ENCODE peak calls at places on chromosomes 3 and 15, in six cellular contexts. One of them, this sample, is unnamed.

GRCh38 chr3:171480526-171480925 is 20.3 kb upstream of the TNIK start:
- DNase-seq in IMR-90: no peak
- DNase-seq in stomach: no peak
- DNase-seq in heart left ventricle: no peak
- DNase-seq in sigmoid colon: no peak
- DNase-seq in GM12878: peak
- DNase-seq in this sample: no peak

GRCh38 chr3:144197116-144197515 is 225.5 kb downstream of the DIPK2A start:
- DNase-seq in IMR-90: no peak
- DNase-seq in stomach: no peak
- DNase-seq in heart left ventricle: no peak
- DNase-seq in sigmoid colon: no peak
- DNase-seq in GM12878: no peak
- DNase-seq in this sample: no peak

GRCh38 chr3:114213669-114214541 is 23.5 kb downstream of the ZNF80 start:
- DNase-seq in IMR-90: peak
- DNase-seq in stomach: no peak
- DNase-seq in heart left ventricle: no peak
- DNase-seq in sigmoid colon: no peak
- DNase-seq in GM12878: peak
- DNase-seq in this sample: no peak

GRCh38 chr15:50854594-50855490 is 53.6 kb upstream of the AP4E1 start:
- DNase-seq in IMR-90: peak
- DNase-seq in stomach: no peak
- DNase-seq in heart left ventricle: no peak
- DNase-seq in sigmoid colon: no peak
- DNase-seq in GM12878: peak
- DNase-seq in this sample: no peak

GRCh38 chr15:78396976-78397375 is 41.0 kb upstream of the IREB2 start:
- DNase-seq in IMR-90: peak
- DNase-seq in stomach: peak
- DNase-seq in heart left ventricle: no peak
- DNase-seq in sigmoid colon: peak
- DNase-seq in GM12878: no peak
- DNase-seq in this sample: no peak

GRCh38 chr15:62503451-62503850 is 338.4 kb upstream of the C2CD4B start:
- DNase-seq in IMR-90: no peak
- DNase-seq in stomach: no peak
- DNase-seq in heart left ventricle: no peak
- DNase-seq in sigmoid colon: peak
- DNase-seq in GM12878: no peak
- DNase-seq in this sample: no peak

GRCh38 chr3:55461896-55462295 is 25.2 kb downstream of the WNT5A start:
- DNase-seq in IMR-90: peak
- DNase-seq in stomach: no peak
- DNase-seq in heart left ventricle: no peak
- DNase-seq in sigmoid colon: no peak
- DNase-seq in GM12878: no peak
- DNase-seq in this sample: no peak

GRCh38 chr3:12615263-12615662 is 48.7 kb downstream of the RAF1 start:
- DNase-seq in IMR-90: no peak
- DNase-seq in stomach: no peak
- DNase-seq in heart left ventricle: no peak
- DNase-seq in sigmoid colon: no peak
- DNase-seq in GM12878: no peak
- DNase-seq in this sample: no peak

GRCh38 chr3:70603103-70603502 is 290.7 kb upstream of the MDFIC2 start:
- DNase-seq in IMR-90: no peak
- DNase-seq in stomach: no peak
- DNase-seq in heart left ventricle: no peak
- DNase-seq in sigmoid colon: no peak
- DNase-seq in GM12878: no peak
- DNase-seq in this sample: no peak

GRCh38 chr3:181713300-181713647 is 1.5 kb downstream of the SOX2 start:
- DNase-seq in IMR-90: no peak
- DNase-seq in stomach: no peak
- DNase-seq in heart left ventricle: no peak
- DNase-seq in sigmoid colon: no peak
- DNase-seq in GM12878: no peak
- DNase-seq in this sample: no peak

GRCh38 chr3:19947549-19948071 is 713 bp downstream of the RAB5A start:
- DNase-seq in IMR-90: peak
- DNase-seq in stomach: peak
- DNase-seq in heart left ventricle: no peak
- DNase-seq in sigmoid colon: peak
- DNase-seq in GM12878: no peak
- DNase-seq in this sample: peak

GRCh38 chr3:59406943-59407342 is 357.1 kb upstream of the CFAP20DC start:
- DNase-seq in IMR-90: no peak
- DNase-seq in stomach: no peak
- DNase-seq in heart left ventricle: no peak
- DNase-seq in sigmoid colon: no peak
- DNase-seq in GM12878: peak
- DNase-seq in this sample: no peak

GRCh38 chr15:68658151-68658550 is 79.4 kb downstream of the CORO2B start:
- DNase-seq in IMR-90: no peak
- DNase-seq in stomach: no peak
- DNase-seq in heart left ventricle: no peak
- DNase-seq in sigmoid colon: peak
- DNase-seq in GM12878: no peak
- DNase-seq in this sample: no peak

GRCh38 chr15:63069616-63069952 is 27.0 kb downstream of the TPM1 start:
- DNase-seq in IMR-90: no peak
- DNase-seq in stomach: no peak
- DNase-seq in heart left ventricle: no peak
- DNase-seq in sigmoid colon: no peak
- DNase-seq in GM12878: no peak
- DNase-seq in this sample: no peak

GRCh38 chr3:56622381-56622780 is 60.7 kb downstream of the TASOR start:
- DNase-seq in IMR-90: no peak
- DNase-seq in stomach: no peak
- DNase-seq in heart left ventricle: no peak
- DNase-seq in sigmoid colon: no peak
- DNase-seq in GM12878: no peak
- DNase-seq in this sample: no peak
- H3K27ac ChIP-seq in IMR-90: no peak
- H3K27ac ChIP-seq in stomach: no peak
- H3K27ac ChIP-seq in heart left ventricle: no peak
- H3K27ac ChIP-seq in sigmoid colon: no peak
- H3K27ac ChIP-seq in GM12878: no peak
- H3K27ac ChIP-seq in this sample: no peak

GRCh38 chr15:81297147-81297572 is 26.8 kb downstream of the STARD5 start:
- DNase-seq in IMR-90: peak
- DNase-seq in stomach: no peak
- DNase-seq in heart left ventricle: no peak
- DNase-seq in sigmoid colon: no peak
- DNase-seq in GM12878: no peak
- DNase-seq in this sample: no peak

GRCh38 chr15:81295466-81296145 is 28.3 kb downstream of the STARD5 start:
- DNase-seq in IMR-90: no peak
- DNase-seq in stomach: no peak
- DNase-seq in heart left ventricle: no peak
- DNase-seq in sigmoid colon: no peak
- DNase-seq in GM12878: no peak
- DNase-seq in this sample: no peak

GRCh38 chr15:81296673-81297072 is 27.3 kb downstream of the STARD5 start:
- DNase-seq in IMR-90: no peak
- DNase-seq in stomach: peak
- DNase-seq in heart left ventricle: peak
- DNase-seq in sigmoid colon: peak
- DNase-seq in GM12878: peak
- DNase-seq in this sample: no peak

GRCh38 chr15:81297580-81298575 is 26.1 kb downstream of the STARD5 start:
- DNase-seq in IMR-90: no peak
- DNase-seq in stomach: no peak
- DNase-seq in heart left ventricle: no peak
- DNase-seq in sigmoid colon: no peak
- DNase-seq in GM12878: no peak
- DNase-seq in this sample: no peak

DNA sequence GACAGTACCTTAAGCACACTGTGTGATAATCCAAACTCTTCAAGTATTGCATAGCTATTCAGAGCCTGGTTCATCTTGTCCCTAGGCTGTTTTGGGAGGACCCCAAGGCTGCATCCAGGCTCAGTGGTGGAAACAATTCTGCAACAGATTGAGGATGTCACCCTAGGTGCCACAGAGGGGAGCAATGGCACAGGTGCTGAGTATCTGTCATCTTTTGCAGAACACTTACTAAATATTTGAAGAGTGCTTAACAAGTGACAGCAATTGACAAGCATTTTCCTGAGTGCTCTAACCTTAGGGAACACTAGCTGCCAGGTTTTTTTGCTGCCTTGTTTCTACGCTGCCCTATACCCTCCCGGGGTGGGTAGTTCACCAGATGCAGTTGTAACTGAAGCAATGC is 27.7 kb downstream of the STARD5 start:
- DNase-seq in IMR-90: no peak
- DNase-seq in stomach: no peak
- DNase-seq in heart left ventricle: no peak
- DNase-seq in sigmoid colon: no peak
- DNase-seq in GM12878: no peak
- DNase-seq in this sample: no peak
- H3K4me3 ChIP-seq in IMR-90: no peak
- H3K4me3 ChIP-seq in stomach: peak
- H3K4me3 ChIP-seq in heart left ventricle: no peak
- H3K4me3 ChIP-seq in sigmoid colon: no peak
- H3K4me3 ChIP-seq in GM12878: peak
- H3K4me3 ChIP-seq in this sample: no peak

DNA sequence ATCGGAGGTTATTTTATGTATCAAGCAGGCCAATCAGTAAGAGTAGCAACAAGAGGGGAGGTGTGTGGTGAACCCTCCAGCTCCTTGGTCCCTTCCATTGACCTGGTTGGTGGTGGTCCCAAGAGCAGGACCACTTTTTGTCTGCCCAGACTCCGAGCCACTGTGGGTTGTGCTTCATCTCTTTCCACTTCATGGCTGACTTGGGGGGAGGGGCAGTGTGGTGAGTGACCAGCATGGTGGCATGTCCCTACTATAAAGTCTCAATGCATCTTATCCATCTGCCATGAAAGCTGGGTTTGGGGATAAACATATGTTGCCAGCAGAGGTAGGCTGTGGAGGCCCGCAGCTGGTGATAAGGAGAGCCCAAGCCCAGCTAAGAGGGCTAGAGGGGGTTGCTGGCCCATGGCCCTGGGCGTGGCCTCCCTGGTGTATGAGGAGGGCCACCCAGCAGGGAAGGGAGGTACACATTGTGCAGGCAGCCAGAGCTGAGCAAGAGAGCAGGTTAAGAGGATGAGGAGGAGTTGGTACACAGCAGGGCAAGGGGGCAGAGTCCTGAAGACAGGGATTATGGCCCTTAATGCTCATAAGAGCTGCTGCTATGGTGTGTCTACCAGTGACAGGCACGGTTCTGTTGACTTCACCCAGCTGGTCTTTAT is 7.0 kb downstream of the AEN start:
- DNase-seq in IMR-90: no peak
- DNase-seq in stomach: no peak
- DNase-seq in heart left ventricle: no peak
- DNase-seq in sigmoid colon: peak
- DNase-seq in GM12878: no peak
- DNase-seq in this sample: no peak
- TF ChIP-seq POLR2A in IMR-90: no peak
- TF ChIP-seq POLR2A in stomach: no peak
- TF ChIP-seq POLR2A in heart left ventricle: no peak
- TF ChIP-seq POLR2A in sigmoid colon: no peak
- TF ChIP-seq POLR2A in GM12878: peak
- TF ChIP-seq POLR2A in this sample: no peak

GRCh38 chr3:133021206-133021605 is 17.0 kb upstream of the TMEM108 start:
- DNase-seq in IMR-90: no peak
- DNase-seq in stomach: no peak
- DNase-seq in heart left ventricle: no peak
- DNase-seq in sigmoid colon: no peak
- DNase-seq in GM12878: no peak
- DNase-seq in this sample: no peak
- H3K27ac ChIP-seq in IMR-90: no peak
- H3K27ac ChIP-seq in stomach: no peak
- H3K27ac ChIP-seq in heart left ventricle: no peak
- H3K27ac ChIP-seq in sigmoid colon: no peak
- H3K27ac ChIP-seq in GM12878: no peak
- H3K27ac ChIP-seq in this sample: no peak

GRCh38 chr15:83853232-83853631 is 199.3 kb downstream of the ADAMTSL3 start:
- DNase-seq in IMR-90: no peak
- DNase-seq in stomach: no peak
- DNase-seq in heart left ventricle: no peak
- DNase-seq in sigmoid colon: no peak
- DNase-seq in GM12878: no peak
- DNase-seq in this sample: no peak
- H3K4me3 ChIP-seq in IMR-90: no peak
- H3K4me3 ChIP-seq in stomach: no peak
- H3K4me3 ChIP-seq in heart left ventricle: no peak
- H3K4me3 ChIP-seq in sigmoid colon: no peak
- H3K4me3 ChIP-seq in GM12878: no peak
- H3K4me3 ChIP-seq in this sample: no peak

GRCh38 chr15:40441012-40441735 is 421 bp downstream of the BAHD1 start:
- DNase-seq in IMR-90: no peak
- DNase-seq in stomach: no peak
- DNase-seq in heart left ventricle: peak
- DNase-seq in sigmoid colon: no peak
- DNase-seq in GM12878: no peak
- DNase-seq in this sample: no peak
- TF ChIP-seq POLR2A in IMR-90: no peak
- TF ChIP-seq POLR2A in stomach: no peak
- TF ChIP-seq POLR2A in heart left ventricle: no peak
- TF ChIP-seq POLR2A in sigmoid colon: no peak
- TF ChIP-seq POLR2A in GM12878: peak
- TF ChIP-seq POLR2A in this sample: no peak

DNA sequence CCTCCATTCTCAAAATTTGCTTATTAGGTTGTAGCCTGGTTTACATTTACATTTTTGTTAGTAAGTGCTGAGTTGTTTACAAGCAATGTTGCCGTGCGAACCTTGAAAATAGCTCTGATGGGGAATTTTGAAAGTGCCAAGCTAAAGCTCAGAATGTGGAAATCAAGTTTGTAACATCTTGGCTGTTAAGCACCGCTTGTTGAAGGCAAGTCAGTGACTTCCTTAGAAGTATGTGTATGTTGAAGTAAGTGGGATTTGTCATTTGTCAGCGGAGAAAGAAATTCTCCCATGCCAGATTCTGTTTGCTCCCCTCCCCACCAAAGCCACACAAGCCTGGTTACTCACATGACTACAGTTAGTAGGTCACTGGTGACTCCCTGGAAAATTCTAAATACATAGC is 390.8 kb upstream of the SEMA6D start:
- DNase-seq in IMR-90: no peak
- DNase-seq in stomach: no peak
- DNase-seq in heart left ventricle: no peak
- DNase-seq in sigmoid colon: no peak
- DNase-seq in GM12878: no peak
- DNase-seq in this sample: no peak
- H3K27ac ChIP-seq in IMR-90: no peak
- H3K27ac ChIP-seq in stomach: no peak
- H3K27ac ChIP-seq in heart left ventricle: no peak
- H3K27ac ChIP-seq in sigmoid colon: no peak
- H3K27ac ChIP-seq in GM12878: no peak
- H3K27ac ChIP-seq in this sample: no peak